ENCODE peak calls at places on chromosomes 11 and 22, in nine cellular contexts. O is activated CD8-positive, alpha-beta memory T cell treated with anti-CD3 and anti-CD28 coated beads, Interleukin-2, amount 50 U/mL, for 4 hours; H is left cardiac atrium; N is NCI-H2029; L is substantia nigra; M is activated CD4-positive, CD25-positive, alpha-beta regulatory T cell treated with anti-CD3 and anti-CD28 coated beads, Interleukin-2, amount 50 U/mL, for 72 hours; Z is naive thymus-derived CD8-positive, alpha-beta T cell; G is NCI-H1092; J is CD4-positive, alpha-beta T cell. F is an unnamed sample.

GRCh38 chr11:70556884-70557741 is 158.8 kb downstream of the CTTN start:
- DNase-seq in G (no peak), L (no peak), Z (no peak), H (no peak), J (no peak), O (no peak), N (no peak), M (no peak), F (no peak)

GRCh38 chr11:109914809-109915653 is 178.2 kb upstream of the ZC3H12C start:
- DNase-seq in H (no peak), O (no peak), Z (no peak), J (no peak), M (no peak), L (no peak), N (no peak), G (no peak), F (no peak)

GRCh38 chr22:37726240-37726887 is 29.5 kb downstream of the TRIOBP start:
- DNase-seq in N (no peak), Z (no peak), L (no peak), J (no peak), H (no peak), G (no peak), M (no peak), O (no peak), F (no peak)

GRCh38 chr11:27757953-27758352 is 57.7 kb upstream of the BDNF start:
- DNase-seq in G (no peak), M (no peak), O (no peak), L (no peak), H (no peak), Z (no peak), J (no peak), N (no peak), F (no peak)

GRCh38 chr22:29885610-29886009 is 2.6 kb downstream of the MTMR3 start:
- DNase-seq in Z (no peak), G (no peak), J (no peak), L (no peak), H (no peak), O (no peak), N (no peak), M (no peak), F (no peak)

GRCh38 chr11:17443926-17444690 is 32.5 kb downstream of the ABCC8 start:
- DNase-seq in N (no peak), L (no peak), G (no peak), H (no peak), J (no peak), O (no peak), Z (no peak), M (no peak), F (no peak)

GRCh38 chr11:60860943-60861342 is 5.2 kb upstream of the PTGDR2 start:
- DNase-seq in H (no peak), L (peak), O (no peak), G (peak), Z (no peak), N (no peak), J (no peak), M (no peak), F (no peak)

GRCh38 chr11:68008381-68009337 is 1.5 kb upstream of the ALDH3B1 start:
- DNase-seq in N (peak), G (no peak), O (no peak), H (no peak), Z (no peak), L (no peak), J (no peak), M (no peak), F (no peak)

GRCh38 chr11:117471776-117472175 is 144.1 kb downstream of the CEP164 start:
- DNase-seq in L (no peak), O (no peak), H (no peak), M (no peak), N (no peak), Z (no peak), G (no peak), J (no peak), F (no peak)

GRCh38 chr11:11978792-11979486 is 29.5 kb downstream of the DKK3 start:
- DNase-seq in L (no peak), N (peak), H (peak), G (peak), O (no peak), M (no peak), Z (no peak), J (no peak), F (no peak)

GRCh38 chr22:43420991-43421665 is 9.3 kb downstream of the MPPED1 start:
- DNase-seq in J (no peak), O (no peak), L (no peak), H (no peak), G (no peak), M (no peak), N (no peak), Z (no peak), F (no peak)

GRCh38 chr22:38120359-38121110 is 10.1 kb upstream of the BAIAP2L2 start:
- DNase-seq in O (no peak), J (no peak), Z (no peak), H (no peak), N (no peak), L (no peak), G (no peak), M (no peak), F (no peak)

GRCh38 chr11:17596310-17596669 is 49.2 kb downstream of the OTOG start:
- DNase-seq in L (no peak), Z (no peak), G (no peak), N (no peak), M (no peak), H (no peak), J (no peak), O (no peak), F (no peak)

GRCh38 chr11:65558785-65559509 is 788 bp upstream of the LTBP3 start:
- DNase-seq in N (no peak), O (no peak), J (no peak), G (peak), H (peak), L (peak), M (no peak), Z (no peak), F (no peak)

GRCh38 chr22:47408409-47408808 is 646.0 kb downstream of the TBC1D22A start:
- DNase-seq in O (no peak), J (no peak), M (no peak), L (no peak), H (no peak), G (no peak), N (no peak), Z (no peak), F (no peak)

GRCh38 chr11:3947084-3947483 is 91.6 kb downstream of the STIM1 start:
- DNase-seq in M (no peak), O (peak), Z (peak), L (no peak), N (peak), J (no peak), G (peak), H (no peak), F (peak)

GRCh38 chr11:62680825-62681240 is 2.0 kb upstream of the UBXN1 start:
- DNase-seq in G (peak), H (peak), L (no peak), Z (peak), O (no peak), J (peak), N (peak), M (no peak), F (peak)

GRCh38 chr22:37244114-37244921 is at the start of gene RAC2:
- DNase-seq in G (no peak), N (no peak), J (peak), M (peak), L (no peak), Z (peak), O (peak), H (peak), F (peak)

GRCh38 chr11:70466596-70466995 is 68.3 kb downstream of the CTTN start:
- DNase-seq in G (no peak), H (no peak), O (no peak), L (no peak), M (no peak), Z (no peak), N (no peak), J (no peak), F (no peak)

GRCh38 chr11:13269775-13270174 is 7.8 kb upstream of the BMAL1 start:
- DNase-seq in Z (no peak), G (no peak), H (no peak), L (no peak), J (no peak), N (no peak), M (no peak), O (no peak), F (no peak)

GRCh38 chr22:35534091-35534490 is 6.5 kb upstream of the RASD2 start:
- DNase-seq in G (no peak), L (no peak), O (no peak), M (no peak), N (no peak), J (no peak), H (no peak), Z (no peak), F (no peak)

GRCh38 chr11:44658451-44658850 is 68.3 kb upstream of the TSPAN18 start:
- DNase-seq in O (no peak), Z (peak), H (no peak), G (no peak), J (peak), N (no peak), M (no peak), L (no peak), F (peak)

GRCh38 chr11:72069787-72070251 is 10.5 kb downstream of the NUMA1 start:
- DNase-seq in J (no peak), M (no peak), G (no peak), H (peak), O (no peak), L (peak), Z (no peak), N (peak), F (no peak)

GRCh38 chr11:66856496-66857233 is at the start of gene LRFN4:
- DNase-seq in J (peak), G (peak), L (no peak), Z (peak), M (no peak), H (no peak), O (peak), N (peak), F (peak)

GRCh38 chr11:47002366-47002765 is 65.8 kb downstream of the CSTPP1 start:
- DNase-seq in L (no peak), O (no peak), Z (no peak), N (no peak), H (no peak), G (no peak), M (no peak), J (no peak), F (no peak)

GRCh38 chr11:130528301-130528651 is 79.8 kb downstream of the ADAMTS15 start:
- DNase-seq in Z (no peak), H (no peak), O (no peak), L (no peak), M (no peak), N (no peak), G (no peak), J (no peak), F (no peak)

GRCh38 chr11:44626645-44627044 is 61.2 kb downstream of the CD82 start:
- DNase-seq in M (no peak), H (no peak), N (no peak), Z (no peak), G (no peak), J (no peak), L (no peak), O (no peak), F (no peak)

GRCh38 chr22:44723801-44724200 is 21.8 kb downstream of the PRR5 start:
- DNase-seq in H (no peak), O (no peak), G (no peak), J (no peak), L (no peak), M (no peak), N (no peak), Z (no peak), F (no peak)

GRCh38 chr11:61863548-61864081 is 27.7 kb downstream of the FADS3 start:
- DNase-seq in Z (no peak), G (no peak), H (no peak), M (no peak), L (no peak), J (no peak), O (no peak), N (no peak), F (no peak)

GRCh38 chr11:111123463-111124398 is 121.8 kb upstream of the POU2AF2 start:
- DNase-seq in O (no peak), M (no peak), J (no peak), N (no peak), G (no peak), Z (no peak), L (no peak), H (no peak), F (no peak)

GRCh38 chr11:8283510-8284272 is 20.0 kb upstream of the LMO1 start:
- DNase-seq in G (no peak), O (no peak), L (no peak), J (no peak), Z (no peak), M (no peak), N (peak), H (no peak), F (no peak)

GRCh38 chr11:122180435-122180834 is 64.4 kb upstream of the BLID start:
- DNase-seq in H (peak), N (no peak), J (no peak), M (no peak), Z (no peak), O (no peak), G (no peak), L (no peak), F (no peak)

GRCh38 chr11:64482588-64482987 is 108.4 kb upstream of the SLC22A12 start:
- DNase-seq in Z (no peak), N (no peak), J (no peak), H (no peak), M (no peak), O (no peak), L (no peak), G (no peak), F (no peak)

GRCh38 chr11:65169164-65169641 is 830 bp upstream of the SPDYC start:
- DNase-seq in H (no peak), O (no peak), G (no peak), Z (no peak), M (no peak), J (no peak), N (no peak), L (no peak), F (no peak)

GRCh38 chr11:47616726-47617416 is 22.7 kb upstream of the C1QTNF4 start:
- DNase-seq in O (no peak), J (no peak), N (no peak), H (peak), M (no peak), L (no peak), G (peak), Z (no peak), F (no peak)

GRCh38 chr11:125903753-125904659 is at the start of gene DDX25:
- DNase-seq in M (peak), N (no peak), J (no peak), L (peak), G (peak), Z (peak), O (peak), H (no peak), F (peak)

F was measured in effector memory CD8-positive, alpha-beta T cell.